ENCODE peak calls at places on chromosomes 3 and 15, in four cellular contexts. One of them, this sample, is unnamed.

GRCh38 chr3:75396316-75396802 is 267.8 kb upstream of the FRG2C start:
- DNase-seq in right lobe of liver: no peak
- DNase-seq in stomach: no peak
- DNase-seq in PC-3: no peak
- DNase-seq in this sample: no peak

GRCh38 chr15:40952301-40952900 is 870 bp upstream of the CHAC1 start:
- DNase-seq in right lobe of liver: no peak
- DNase-seq in stomach: no peak
- DNase-seq in PC-3: no peak
- DNase-seq in this sample: no peak

GRCh38 chr3:152126260-152126659 is 142.5 kb upstream of the MBNL1 start:
- DNase-seq in stomach: no peak
- DNase-seq in PC-3: no peak
- DNase-seq in right lobe of liver: no peak
- DNase-seq in this sample: no peak

GRCh38 chr3:40574661-40575060 is 49.9 kb downstream of the ZNF621 start:
- DNase-seq in stomach: no peak
- DNase-seq in right lobe of liver: no peak
- DNase-seq in PC-3: no peak
- DNase-seq in this sample: no peak

GRCh38 chr3:16477054-16477453 is 36.4 kb downstream of the RFTN1 start:
- DNase-seq in PC-3: no peak
- DNase-seq in right lobe of liver: no peak
- DNase-seq in stomach: no peak
- DNase-seq in this sample: no peak

GRCh38 chr15:42385206-42385979 is 26.1 kb downstream of the CAPN3 start:
- DNase-seq in right lobe of liver: no peak
- DNase-seq in stomach: peak; percentile 31
- DNase-seq in PC-3: peak; percentile 74
- DNase-seq in this sample: no peak

GRCh38 chr3:48280883-48281282 is 40.0 kb downstream of the ZNF589 start:
- DNase-seq in stomach: no peak
- DNase-seq in right lobe of liver: no peak
- DNase-seq in PC-3: no peak
- DNase-seq in this sample: no peak

GRCh38 chr3:132034097-132034485 is 723 bp downstream of the CPNE4 start:
- DNase-seq in right lobe of liver: no peak
- DNase-seq in stomach: no peak
- DNase-seq in PC-3: no peak
- DNase-seq in this sample: no peak

GRCh38 chr3:196246612-196247308 is 30.4 kb downstream of the SLC51A start:
- DNase-seq in PC-3: peak; percentile 87
- DNase-seq in stomach: no peak
- DNase-seq in right lobe of liver: no peak
- DNase-seq in this sample: no peak

GRCh38 chr3:189337672-189338071 is 165.9 kb downstream of the TPRG1 start:
- DNase-seq in stomach: no peak
- DNase-seq in PC-3: peak; percentile 39
- DNase-seq in right lobe of liver: no peak
- DNase-seq in this sample: no peak

GRCh38 chr15:37015025-37015424 is 85.3 kb downstream of the MEIS2 start:
- DNase-seq in PC-3: no peak
- DNase-seq in stomach: no peak
- DNase-seq in right lobe of liver: no peak
- DNase-seq in this sample: peak; percentile 21

GRCh38 chr3:138944842-138945645 is 1.9 kb downstream of the FOXL2 start:
- DNase-seq in stomach: no peak
- DNase-seq in PC-3: no peak
- DNase-seq in right lobe of liver: no peak
- DNase-seq in this sample: no peak

GRCh38 chr15:72925661-72926060 is 126.6 kb upstream of the NEO1 start:
- DNase-seq in stomach: no peak
- DNase-seq in PC-3: no peak
- DNase-seq in right lobe of liver: no peak
- DNase-seq in this sample: no peak

GRCh38 chr15:78455749-78456148 is 17.7 kb downstream of the IREB2 start:
- DNase-seq in stomach: no peak
- DNase-seq in PC-3: no peak
- DNase-seq in right lobe of liver: no peak
- DNase-seq in this sample: peak; percentile 31

GRCh38 chr15:78454992-78455391 is 17.0 kb downstream of the IREB2 start:
- DNase-seq in stomach: no peak
- DNase-seq in PC-3: no peak
- DNase-seq in right lobe of liver: no peak
- DNase-seq in this sample: no peak

GRCh38 chr15:78453447-78453846 is 15.4 kb downstream of the IREB2 start:
- DNase-seq in stomach: no peak
- DNase-seq in PC-3: no peak
- DNase-seq in right lobe of liver: no peak
- DNase-seq in this sample: no peak

GRCh38 chr15:78457101-78457500 is 19.1 kb downstream of the IREB2 start:
- DNase-seq in right lobe of liver: no peak
- DNase-seq in PC-3: peak; percentile 84
- DNase-seq in stomach: no peak
- DNase-seq in this sample: no peak

GRCh38 chr15:78456391-78456790 is 18.4 kb downstream of the IREB2 start:
- DNase-seq in right lobe of liver: no peak
- DNase-seq in PC-3: no peak
- DNase-seq in stomach: no peak
- DNase-seq in this sample: no peak
- H3K4me1 ChIP-seq in right lobe of liver: peaks cover 7% of the 10 kb centered on the region
- H3K4me1 ChIP-seq in PC-3: peaks cover 27% of the 10 kb centered on the region
- H3K4me1 ChIP-seq in stomach: peaks cover 74% of the 10 kb centered on the region
- H3K4me1 ChIP-seq in this sample: peaks cover 75% of the 10 kb centered on the region

DNA sequence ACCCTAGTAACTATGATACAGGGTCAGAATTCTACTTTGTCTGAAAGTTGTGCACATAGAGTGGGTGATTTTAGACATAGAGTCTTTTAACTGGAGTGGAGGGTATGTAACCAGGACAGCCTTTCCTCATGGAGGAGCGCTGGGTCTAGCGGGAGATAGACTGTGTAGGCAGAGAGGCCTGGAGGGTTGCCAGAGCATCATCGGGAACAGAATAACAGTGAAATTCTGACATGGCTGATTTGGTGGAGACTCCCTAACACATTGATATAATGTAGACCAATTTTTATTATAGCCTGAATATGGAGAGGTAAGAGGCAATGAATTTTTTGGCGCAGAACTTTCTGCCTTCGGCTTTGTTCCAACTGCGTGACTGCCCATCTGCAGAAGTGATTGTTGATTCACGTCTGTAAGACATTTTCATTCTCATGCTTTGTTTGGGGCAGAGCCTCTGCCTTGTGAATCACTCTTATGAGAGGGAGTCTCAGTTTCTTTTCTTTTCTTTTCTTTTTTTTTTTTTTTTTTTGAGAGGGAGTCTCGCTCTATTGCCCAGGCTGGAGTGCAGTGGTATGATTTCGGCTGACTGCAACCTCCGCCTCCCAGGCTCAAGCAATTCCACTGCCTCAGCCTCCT is 16.0 kb downstream of the LPP start:
- DNase-seq in PC-3: no peak
- DNase-seq in right lobe of liver: peak; percentile 54
- DNase-seq in stomach: no peak
- DNase-seq in this sample: no peak
- H3K4me1 ChIP-seq in PC-3: peaks cover 29% of the 10 kb centered on the region
- H3K4me1 ChIP-seq in right lobe of liver: peaks cover 44% of the 10 kb centered on the region
- H3K4me1 ChIP-seq in stomach: peaks cover 97% of the 10 kb centered on the region
- H3K4me1 ChIP-seq in this sample: peaks cover 28% of the 10 kb centered on the region

GRCh38 chr3:112123548-112123947 is 9.5 kb downstream of the GCSAM start:
- DNase-seq in stomach: no peak
- DNase-seq in right lobe of liver: no peak
- DNase-seq in PC-3: no peak
- DNase-seq in this sample: no peak
- H3K4me1 ChIP-seq in stomach: peaks cover 20% of the 10 kb centered on the region
- H3K4me1 ChIP-seq in right lobe of liver: no peaks in the 10 kb centered on the region
- H3K4me1 ChIP-seq in PC-3: no peaks in the 10 kb centered on the region
- H3K4me1 ChIP-seq in this sample: peaks cover 19% of the 10 kb centered on the region

GRCh38 chr3:30682434-30683155 is 76.2 kb downstream of the TGFBR2 start:
- DNase-seq in stomach: no peak
- DNase-seq in PC-3: no peak
- DNase-seq in right lobe of liver: no peak
- DNase-seq in this sample: no peak

GRCh38 chr3:30681276-30682211 is 75.1 kb downstream of the TGFBR2 start:
- DNase-seq in PC-3: peak; percentile 90
- DNase-seq in stomach: no peak
- DNase-seq in right lobe of liver: peak; percentile 62
- DNase-seq in this sample: peak; percentile 57

GRCh38 chr3:30683769-30684168 is 77.4 kb downstream of the TGFBR2 start:
- DNase-seq in right lobe of liver: no peak
- DNase-seq in PC-3: peak; percentile 49
- DNase-seq in stomach: no peak
- DNase-seq in this sample: no peak

GRCh38 chr3:30679045-30679444 is 72.6 kb downstream of the TGFBR2 start:
- DNase-seq in PC-3: no peak
- DNase-seq in right lobe of liver: no peak
- DNase-seq in stomach: no peak
- DNase-seq in this sample: no peak

GRCh38 chr3:30680789-30681188 is 74.4 kb downstream of the TGFBR2 start:
- DNase-seq in right lobe of liver: no peak
- DNase-seq in PC-3: no peak
- DNase-seq in stomach: no peak
- DNase-seq in this sample: peak; percentile 42
- H3K4me1 ChIP-seq in right lobe of liver: no peaks in the 10 kb centered on the region
- H3K4me1 ChIP-seq in PC-3: peaks cover 51% of the 10 kb centered on the region
- H3K4me1 ChIP-seq in stomach: peaks cover 79% of the 10 kb centered on the region
- H3K4me1 ChIP-seq in this sample: peaks cover 95% of the 10 kb centered on the region

This sample was measured in heart right ventricle.